ENCODE peak calls at places on chromosomes 12 and 14, in six cellular contexts. One of them, this sample, is unnamed. For H3K4me1, the result is how much of the 10 kb centered on the place peaks cover.

GRCh38 chr12:108633534-108634224 is at the start of gene SELPLG:
- DNase-seq in esophagus squamous epithelium: peak
- DNase-seq in fibroblast of lung: no peak
- DNase-seq in IMR-90: no peak
- DNase-seq in vagina: no peak
- DNase-seq in naive thymus-derived CD4-positive, alpha-beta T cell: peak
- DNase-seq in this sample: peak

GRCh38 chr12:42094277-42094676 is 50.4 kb downstream of the GXYLT1 start:
- DNase-seq in esophagus squamous epithelium: no peak
- DNase-seq in fibroblast of lung: peak
- DNase-seq in IMR-90: peak
- DNase-seq in vagina: no peak
- DNase-seq in naive thymus-derived CD4-positive, alpha-beta T cell: peak
- DNase-seq in this sample: no peak

GRCh38 chr12:5556033-5556614 is 124.2 kb downstream of the NTF3 start:
- DNase-seq in esophagus squamous epithelium: no peak
- DNase-seq in fibroblast of lung: no peak
- DNase-seq in IMR-90: no peak
- DNase-seq in vagina: peak
- DNase-seq in naive thymus-derived CD4-positive, alpha-beta T cell: no peak
- DNase-seq in this sample: no peak

GRCh38 chr12:120598674-120599463 is 17.7 kb upstream of the POP5 start:
- DNase-seq in esophagus squamous epithelium: no peak
- DNase-seq in fibroblast of lung: peak
- DNase-seq in IMR-90: peak
- DNase-seq in vagina: no peak
- DNase-seq in naive thymus-derived CD4-positive, alpha-beta T cell: no peak
- DNase-seq in this sample: no peak

GRCh38 chr14:81033841-81034240 is 78.4 kb downstream of the TSHR start:
- DNase-seq in esophagus squamous epithelium: no peak
- DNase-seq in fibroblast of lung: no peak
- DNase-seq in IMR-90: no peak
- DNase-seq in vagina: no peak
- DNase-seq in naive thymus-derived CD4-positive, alpha-beta T cell: no peak
- DNase-seq in this sample: no peak

GRCh38 chr12:73589220-73589619 is 948.4 kb upstream of the ATXN7L3B start:
- DNase-seq in esophagus squamous epithelium: no peak
- DNase-seq in fibroblast of lung: no peak
- DNase-seq in IMR-90: no peak
- DNase-seq in vagina: no peak
- DNase-seq in naive thymus-derived CD4-positive, alpha-beta T cell: no peak
- DNase-seq in this sample: no peak

GRCh38 chr14:103311171-103311997 is 22.7 kb upstream of the EIF5 start:
- DNase-seq in esophagus squamous epithelium: no peak
- DNase-seq in fibroblast of lung: no peak
- DNase-seq in IMR-90: no peak
- DNase-seq in vagina: no peak
- DNase-seq in naive thymus-derived CD4-positive, alpha-beta T cell: no peak
- DNase-seq in this sample: no peak

GRCh38 chr14:92943855-92944570 is 21.1 kb downstream of the CHGA start:
- DNase-seq in esophagus squamous epithelium: no peak
- DNase-seq in fibroblast of lung: no peak
- DNase-seq in IMR-90: peak
- DNase-seq in vagina: no peak
- DNase-seq in naive thymus-derived CD4-positive, alpha-beta T cell: no peak
- DNase-seq in this sample: no peak

GRCh38 chr14:102239231-102239630 is 65.7 kb downstream of the MOK start:
- DNase-seq in esophagus squamous epithelium: no peak
- DNase-seq in fibroblast of lung: no peak
- DNase-seq in IMR-90: no peak
- DNase-seq in vagina: no peak
- DNase-seq in naive thymus-derived CD4-positive, alpha-beta T cell: no peak
- DNase-seq in this sample: no peak

GRCh38 chr12:121532503-121533390 is 48.1 kb downstream of the KDM2B start:
- DNase-seq in esophagus squamous epithelium: no peak
- DNase-seq in fibroblast of lung: peak
- DNase-seq in IMR-90: peak
- DNase-seq in vagina: no peak
- DNase-seq in naive thymus-derived CD4-positive, alpha-beta T cell: no peak
- DNase-seq in this sample: no peak

GRCh38 chr14:80350707-80351106 is 139.4 kb upstream of the DIO2 start:
- DNase-seq in esophagus squamous epithelium: no peak
- DNase-seq in fibroblast of lung: no peak
- DNase-seq in IMR-90: peak
- DNase-seq in vagina: no peak
- DNase-seq in naive thymus-derived CD4-positive, alpha-beta T cell: no peak
- DNase-seq in this sample: no peak

GRCh38 chr12:104790296-104791125 is 167.6 kb downstream of the SLC41A2 start:
- DNase-seq in esophagus squamous epithelium: no peak
- DNase-seq in fibroblast of lung: no peak
- DNase-seq in IMR-90: peak
- DNase-seq in vagina: no peak
- DNase-seq in naive thymus-derived CD4-positive, alpha-beta T cell: peak
- DNase-seq in this sample: peak

GRCh38 chr14:55323910-55324309 is 52.7 kb downstream of the FBXO34 start:
- DNase-seq in esophagus squamous epithelium: no peak
- DNase-seq in fibroblast of lung: no peak
- DNase-seq in IMR-90: no peak
- DNase-seq in vagina: no peak
- DNase-seq in naive thymus-derived CD4-positive, alpha-beta T cell: no peak
- DNase-seq in this sample: no peak

GRCh38 chr12:5985471-5985870 is 40.4 kb upstream of the ANO2 start:
- DNase-seq in esophagus squamous epithelium: no peak
- DNase-seq in fibroblast of lung: no peak
- DNase-seq in IMR-90: no peak
- DNase-seq in vagina: no peak
- DNase-seq in naive thymus-derived CD4-positive, alpha-beta T cell: no peak
- DNase-seq in this sample: no peak

GRCh38 chr12:6430124-6430989 is 14.4 kb upstream of the CD27 start:
- DNase-seq in esophagus squamous epithelium: no peak
- DNase-seq in fibroblast of lung: peak
- DNase-seq in IMR-90: peak
- DNase-seq in vagina: peak
- DNase-seq in naive thymus-derived CD4-positive, alpha-beta T cell: peak
- DNase-seq in this sample: peak

GRCh38 chr12:53575502-53576264 is 50.5 kb downstream of the ATF7 start:
- DNase-seq in esophagus squamous epithelium: no peak
- DNase-seq in fibroblast of lung: peak
- DNase-seq in IMR-90: peak
- DNase-seq in vagina: no peak
- DNase-seq in naive thymus-derived CD4-positive, alpha-beta T cell: no peak
- DNase-seq in this sample: no peak

GRCh38 chr14:77074969-77075368 is 23.1 kb upstream of the CIPC start:
- DNase-seq in esophagus squamous epithelium: no peak
- DNase-seq in fibroblast of lung: no peak
- DNase-seq in IMR-90: no peak
- DNase-seq in vagina: no peak
- DNase-seq in naive thymus-derived CD4-positive, alpha-beta T cell: no peak
- DNase-seq in this sample: no peak

GRCh38 chr12:64088431-64089349 is 133.4 kb downstream of the KICS2 start:
- DNase-seq in esophagus squamous epithelium: peak
- DNase-seq in fibroblast of lung: peak
- DNase-seq in IMR-90: peak
- DNase-seq in vagina: no peak
- DNase-seq in naive thymus-derived CD4-positive, alpha-beta T cell: no peak
- DNase-seq in this sample: peak

GRCh38 chr12:3170423-3171194 is 93.4 kb downstream of the TSPAN9 start:
- DNase-seq in esophagus squamous epithelium: no peak
- DNase-seq in fibroblast of lung: peak
- DNase-seq in IMR-90: peak
- DNase-seq in vagina: no peak
- DNase-seq in naive thymus-derived CD4-positive, alpha-beta T cell: no peak
- DNase-seq in this sample: no peak

GRCh38 chr12:132804426-132804861 is 24.2 kb downstream of the GOLGA3 start:
- DNase-seq in esophagus squamous epithelium: no peak
- DNase-seq in fibroblast of lung: no peak
- DNase-seq in IMR-90: no peak
- DNase-seq in vagina: no peak
- DNase-seq in naive thymus-derived CD4-positive, alpha-beta T cell: no peak
- DNase-seq in this sample: no peak

GRCh38 chr12:6771509-6772330 is 600 bp upstream of the LAG3 start:
- DNase-seq in esophagus squamous epithelium: no peak
- DNase-seq in fibroblast of lung: no peak
- DNase-seq in IMR-90: no peak
- DNase-seq in vagina: no peak
- DNase-seq in naive thymus-derived CD4-positive, alpha-beta T cell: no peak
- DNase-seq in this sample: no peak

GRCh38 chr14:33851366-33851765 is 99.5 kb downstream of the EGLN3 start:
- DNase-seq in esophagus squamous epithelium: no peak
- DNase-seq in fibroblast of lung: no peak
- DNase-seq in IMR-90: no peak
- DNase-seq in vagina: peak
- DNase-seq in naive thymus-derived CD4-positive, alpha-beta T cell: no peak
- DNase-seq in this sample: no peak

GRCh38 chr12:968561-968960 is 19.1 kb upstream of the RAD52 start:
- DNase-seq in esophagus squamous epithelium: no peak
- DNase-seq in fibroblast of lung: no peak
- DNase-seq in IMR-90: no peak
- DNase-seq in vagina: no peak
- DNase-seq in naive thymus-derived CD4-positive, alpha-beta T cell: no peak
- DNase-seq in this sample: no peak

GRCh38 chr12:89976866-89977265 is 268.2 kb upstream of the ATP2B1 start:
- DNase-seq in esophagus squamous epithelium: no peak
- DNase-seq in fibroblast of lung: no peak
- DNase-seq in IMR-90: no peak
- DNase-seq in vagina: no peak
- DNase-seq in naive thymus-derived CD4-positive, alpha-beta T cell: no peak
- DNase-seq in this sample: no peak

GRCh38 chr14:105844810-105845724 is 318.7 kb downstream of the TMEM121 start:
- DNase-seq in esophagus squamous epithelium: no peak
- DNase-seq in fibroblast of lung: no peak
- DNase-seq in IMR-90: no peak
- DNase-seq in vagina: no peak
- DNase-seq in naive thymus-derived CD4-positive, alpha-beta T cell: peak
- DNase-seq in this sample: no peak

GRCh38 chr14:61547186-61548121 is 147.9 kb upstream of the HIF1A start:
- DNase-seq in esophagus squamous epithelium: no peak
- DNase-seq in fibroblast of lung: peak
- DNase-seq in IMR-90: peak
- DNase-seq in vagina: no peak
- DNase-seq in naive thymus-derived CD4-positive, alpha-beta T cell: no peak
- DNase-seq in this sample: no peak

GRCh38 chr12:51371295-51371953 is 19.8 kb downstream of the GALNT6 start:
- DNase-seq in esophagus squamous epithelium: no peak
- DNase-seq in fibroblast of lung: peak
- DNase-seq in IMR-90: peak
- DNase-seq in vagina: no peak
- DNase-seq in naive thymus-derived CD4-positive, alpha-beta T cell: no peak
- DNase-seq in this sample: peak

GRCh38 chr14:95018845-95019244 is 138.5 kb downstream of the DICER1 start:
- DNase-seq in esophagus squamous epithelium: no peak
- DNase-seq in fibroblast of lung: no peak
- DNase-seq in IMR-90: no peak
- DNase-seq in vagina: peak
- DNase-seq in naive thymus-derived CD4-positive, alpha-beta T cell: no peak
- DNase-seq in this sample: no peak

GRCh38 chr14:49641697-49642129 is 6.7 kb upstream of the DNAAF2 start:
- DNase-seq in esophagus squamous epithelium: no peak
- DNase-seq in fibroblast of lung: peak
- DNase-seq in IMR-90: peak
- DNase-seq in vagina: no peak
- DNase-seq in naive thymus-derived CD4-positive, alpha-beta T cell: no peak
- DNase-seq in this sample: no peak

GRCh38 chr14:81402123-81402495 is 2.0 kb upstream of the STON2 start:
- DNase-seq in esophagus squamous epithelium: no peak
- DNase-seq in fibroblast of lung: peak
- DNase-seq in IMR-90: no peak
- DNase-seq in vagina: no peak
- DNase-seq in naive thymus-derived CD4-positive, alpha-beta T cell: no peak
- DNase-seq in this sample: no peak

GRCh38 chr14:62661818-62662217 is 383.4 kb downstream of the KCNH5 start:
- DNase-seq in esophagus squamous epithelium: no peak
- DNase-seq in fibroblast of lung: peak
- DNase-seq in IMR-90: peak
- DNase-seq in vagina: no peak
- DNase-seq in naive thymus-derived CD4-positive, alpha-beta T cell: no peak
- DNase-seq in this sample: no peak
- H3K4me1 ChIP-seq in esophagus squamous epithelium: under half
- H3K4me1 ChIP-seq in fibroblast of lung: under half
- H3K4me1 ChIP-seq in IMR-90: under half
- H3K4me1 ChIP-seq in vagina: under half
- H3K4me1 ChIP-seq in naive thymus-derived CD4-positive, alpha-beta T cell: under half
- H3K4me1 ChIP-seq in this sample: under half

GRCh38 chr14:24317141-24317927 is 6.0 kb downstream of the LTB4R start:
- DNase-seq in esophagus squamous epithelium: no peak
- DNase-seq in fibroblast of lung: peak
- DNase-seq in IMR-90: no peak
- DNase-seq in vagina: no peak
- DNase-seq in naive thymus-derived CD4-positive, alpha-beta T cell: no peak
- DNase-seq in this sample: no peak
- H3K27ac ChIP-seq in esophagus squamous epithelium: peak
- H3K27ac ChIP-seq in fibroblast of lung: no peak
- H3K27ac ChIP-seq in IMR-90: no peak
- H3K27ac ChIP-seq in vagina: peak
- H3K27ac ChIP-seq in naive thymus-derived CD4-positive, alpha-beta T cell: no peak
- H3K27ac ChIP-seq in this sample: no peak

DNA sequence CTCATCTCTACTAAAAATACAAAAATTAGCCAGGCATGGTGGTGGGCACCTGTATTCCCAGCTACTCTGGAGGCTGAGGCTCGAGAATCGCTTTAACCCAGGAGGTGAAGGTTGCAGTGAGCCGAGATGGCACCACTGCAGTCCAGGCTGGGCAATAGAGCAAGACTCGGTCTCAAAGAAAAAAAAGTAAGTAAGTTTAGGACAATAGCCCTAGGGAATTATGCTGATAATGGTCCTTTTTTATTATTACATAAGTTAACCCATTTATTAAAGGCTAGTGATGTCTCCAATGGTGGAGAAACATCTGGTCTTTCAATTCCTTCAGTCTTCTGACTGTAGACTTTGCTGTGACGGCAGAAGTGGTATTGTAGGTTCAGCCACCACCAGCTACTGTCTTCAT is 27.4 kb downstream of the DDX47 start:
- DNase-seq in esophagus squamous epithelium: no peak
- DNase-seq in fibroblast of lung: no peak
- DNase-seq in IMR-90: no peak
- DNase-seq in vagina: no peak
- DNase-seq in naive thymus-derived CD4-positive, alpha-beta T cell: no peak
- DNase-seq in this sample: no peak
- H3K4me1 ChIP-seq in esophagus squamous epithelium: under half
- H3K4me1 ChIP-seq in fibroblast of lung: under half
- H3K4me1 ChIP-seq in IMR-90: under half
- H3K4me1 ChIP-seq in vagina: under half
- H3K4me1 ChIP-seq in naive thymus-derived CD4-positive, alpha-beta T cell: under half
- H3K4me1 ChIP-seq in this sample: under half

DNA sequence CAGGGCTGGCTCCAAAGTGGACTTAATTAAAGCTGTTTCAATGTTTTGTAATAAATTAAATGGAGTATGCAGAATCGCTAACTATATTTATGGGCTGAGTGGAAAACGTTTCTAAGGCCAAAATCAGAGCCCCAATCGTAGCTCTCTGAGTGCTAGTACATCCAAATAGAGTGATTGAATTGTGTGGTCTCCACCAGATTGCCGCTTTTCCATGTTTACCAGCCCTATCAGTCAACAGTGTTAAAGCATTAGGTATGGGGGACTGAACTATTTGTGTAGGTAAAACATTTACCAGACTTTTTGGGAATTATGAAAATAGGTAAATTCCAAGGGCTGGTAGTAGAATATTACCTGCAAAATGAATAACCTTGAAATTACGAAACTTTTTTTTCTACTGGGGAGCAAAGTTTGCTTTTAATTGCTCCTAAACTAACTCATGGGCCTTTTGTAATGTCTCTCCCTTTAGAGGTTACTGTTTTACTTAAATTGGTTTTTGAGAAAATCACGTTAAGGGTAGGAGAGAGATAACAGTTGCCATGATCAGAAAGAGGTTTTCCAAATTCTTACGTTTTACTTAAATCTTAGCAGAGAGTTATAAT is 28.0 kb upstream of the METAP2 start:
- DNase-seq in esophagus squamous epithelium: no peak
- DNase-seq in fibroblast of lung: no peak
- DNase-seq in IMR-90: no peak
- DNase-seq in vagina: no peak
- DNase-seq in naive thymus-derived CD4-positive, alpha-beta T cell: no peak
- DNase-seq in this sample: no peak
- H3K27ac ChIP-seq in esophagus squamous epithelium: no peak
- H3K27ac ChIP-seq in fibroblast of lung: no peak
- H3K27ac ChIP-seq in IMR-90: no peak
- H3K27ac ChIP-seq in vagina: peak
- H3K27ac ChIP-seq in naive thymus-derived CD4-positive, alpha-beta T cell: no peak
- H3K27ac ChIP-seq in this sample: no peak

This sample was measured in ascending aorta.